ENCODE peak calls at places on chromosomes 3 and 15, in ten cellular contexts. M, F, K, N, X, J, Z, L, I and H are unnamed samples.

GRCh38 chr15:31477851-31478250 is 151.2 kb downstream of the KLF13 start:
- DNase-seq in M (no peak), F (no peak), K (no peak), N (no peak), X (no peak), J (no peak), Z (no peak), L (no peak), I (no peak), H (no peak)

GRCh38 chr3:86845731-86846130 is 145.2 kb downstream of the VGLL3 start:
- DNase-seq in M (no peak), F (no peak), K (no peak), N (no peak), X (no peak), J (no peak), Z (no peak), L (no peak), I (no peak), H (no peak)

GRCh38 chr3:45817788-45818523 is 21.6 kb upstream of the SLC6A20 start:
- DNase-seq in M (peak; percentile 67), F (peak; percentile 57), K (no peak), N (no peak), X (no peak), J (peak; percentile 86), Z (peak; percentile 65), L (peak; percentile 73), I (no peak), H (peak; percentile 78)

GRCh38 chr3:123883656-123884257 is 375 bp downstream of the MYLK start:
- DNase-seq in M (no peak), F (no peak), K (no peak), N (no peak), X (peak; percentile 32), J (peak; percentile 16), Z (no peak), L (peak; percentile 28), I (peak; percentile 50), H (peak; percentile 38)

GRCh38 chr15:85019815-85020590 is 38.3 kb downstream of the PDE8A start:
- DNase-seq in M (no peak), F (no peak), K (no peak), N (no peak), X (no peak), J (no peak), Z (no peak), L (no peak), I (no peak), H (no peak)

GRCh38 chr15:98731712-98732450 is 83.5 kb downstream of the IGF1R start:
- DNase-seq in M (no peak), F (no peak), K (no peak), N (no peak), X (no peak), J (no peak), Z (no peak), L (no peak), I (no peak), H (no peak)

GRCh38 chr15:52523646-52524045 is 5.0 kb downstream of the MYO5A start:
- DNase-seq in M (no peak), F (no peak), K (no peak), N (no peak), X (no peak), J (no peak), Z (no peak), L (no peak), I (no peak), H (no peak)

GRCh38 chr3:154125378-154126030 is 4.3 kb downstream of the ARHGEF26 start:
- DNase-seq in M (no peak), F (no peak), K (no peak), N (no peak), X (no peak), J (no peak), Z (no peak), L (no peak), I (no peak), H (no peak)

GRCh38 chr15:92906563-92907081 is 6.5 kb downstream of the CHD2 start:
- DNase-seq in M (no peak), F (no peak), K (peak; percentile 45), N (peak; percentile 32), X (no peak), J (no peak), Z (peak; percentile 35), L (no peak), I (no peak), H (no peak)

GRCh38 chr3:23807161-23808015 is 1.6 kb downstream of the UBE2E1 start:
- DNase-seq in M (no peak), F (no peak), K (peak; percentile 4), N (peak; percentile 5), X (no peak), J (no peak), Z (no peak), L (no peak), I (no peak), H (peak; percentile 46)

GRCh38 chr3:72338082-72338941 is 509.9 kb downstream of the SHQ1 start:
- DNase-seq in M (no peak), F (no peak), K (no peak), N (no peak), X (no peak), J (peak; percentile 21), Z (no peak), L (no peak), I (no peak), H (no peak)

GRCh38 chr3:2458816-2459215 is 360.1 kb downstream of the CNTN4 start:
- DNase-seq in M (no peak), F (no peak), K (no peak), N (no peak), X (no peak), J (no peak), Z (no peak), L (no peak), I (no peak), H (no peak)

GRCh38 chr3:149479621-149480325 is 5.3 kb downstream of the TM4SF4 start:
- DNase-seq in M (no peak), F (no peak), K (no peak), N (no peak), X (no peak), J (no peak), Z (no peak), L (peak; percentile 32), I (no peak), H (no peak)

GRCh38 chr3:17877299-17877698 is 134.9 kb upstream of the TBC1D5 start:
- DNase-seq in M (no peak), F (no peak), K (no peak), N (no peak), X (no peak), J (no peak), Z (no peak), L (no peak), I (no peak), H (no peak)

GRCh38 chr15:79459666-79460065 is 27.5 kb downstream of the MINAR1 start:
- DNase-seq in M (no peak), F (no peak), K (no peak), N (no peak), X (no peak), J (no peak), Z (no peak), L (no peak), I (no peak), H (no peak)

GRCh38 chr15:70636540-70637165 is 126.7 kb downstream of the UACA start:
- DNase-seq in M (no peak), F (no peak), K (no peak), N (no peak), X (no peak), J (no peak), Z (peak; percentile 29), L (no peak), I (no peak), H (peak; percentile 45)

GRCh38 chr3:75655501-75655904 is 8.6 kb upstream of the FRG2C start:
- DNase-seq in M (no peak), F (no peak), K (no peak), N (no peak), X (no peak), J (no peak), Z (no peak), L (no peak), I (peak; percentile 34), H (no peak)

GRCh38 chr3:63538912-63539311 is 113.6 kb upstream of the SNTN start:
- DNase-seq in M (no peak), F (no peak), K (no peak), N (no peak), X (no peak), J (no peak), Z (peak; percentile 15), L (no peak), I (no peak), H (no peak)

GRCh38 chr15:65579762-65580161 is 31.2 kb downstream of the INTS14 start:
- DNase-seq in M (no peak), F (no peak), K (no peak), N (no peak), X (no peak), J (no peak), Z (no peak), L (no peak), I (no peak), H (no peak)

GRCh38 chr15:72285927-72286516 is 13.7 kb upstream of the PARP6 start:
- DNase-seq in M (no peak), F (peak; percentile 37), K (peak; percentile 50), N (peak; percentile 47), X (no peak), J (no peak), Z (peak; percentile 30), L (peak; percentile 74), I (peak; percentile 63), H (peak; percentile 37)

GRCh38 chr3:7447197-7447769 is 586.4 kb downstream of the GRM7 start:
- DNase-seq in M (no peak), F (no peak), K (no peak), N (no peak), X (no peak), J (no peak), Z (no peak), L (no peak), I (no peak), H (no peak)

GRCh38 chr15:101795455-101795854 is 7.9 kb upstream of the OR4F6 start:
- DNase-seq in M (no peak), F (no peak), K (no peak), N (no peak), X (no peak), J (peak; percentile 56), Z (peak; percentile 69), L (no peak), I (no peak), H (peak; percentile 65)

GRCh38 chr15:78308422-78309021 is 9.1 kb upstream of the SKIC8 start:
- DNase-seq in M (peak; percentile 79), F (no peak), K (peak; percentile 32), N (peak; percentile 24), X (no peak), J (peak; percentile 58), Z (peak; percentile 59), L (peak; percentile 80), I (peak; percentile 83), H (peak; percentile 81)

GRCh38 chr15:78082106-78082742 is 4.7 kb upstream of the TBC1D2B start:
- DNase-seq in M (peak; percentile 53), F (no peak), K (no peak), N (no peak), X (no peak), J (no peak), Z (peak; percentile 33), L (no peak), I (no peak), H (no peak)

GRCh38 chr15:101614761-101615160 is 37.4 kb downstream of the TM2D3 start:
- DNase-seq in M (no peak), F (no peak), K (no peak), N (no peak), X (no peak), J (no peak), Z (no peak), L (no peak), I (no peak), H (no peak)

GRCh38 chr3:164113406-164114332 is 964.6 kb downstream of the SI start:
- DNase-seq in M (no peak), F (no peak), K (no peak), N (no peak), X (no peak), J (no peak), Z (no peak), L (no peak), I (peak; percentile 4), H (no peak)

GRCh38 chr3:108100906-108101305 is 10.1 kb upstream of the CD47 start:
- DNase-seq in M (no peak), F (no peak), K (no peak), N (no peak), X (no peak), J (no peak), Z (no peak), L (no peak), I (no peak), H (no peak)

GRCh38 chr3:48493203-48493501 is 10.8 kb downstream of the SHISA5 start:
- DNase-seq in M (no peak), F (no peak), K (no peak), N (no peak), X (no peak), J (no peak), Z (no peak), L (no peak), I (no peak), H (no peak)